ENCODE peak calls at places on chromosome 5, in five cellular contexts. N is HEK293T, D is left ventricle myocardium inferior, O is NCI-H1105 treated with DMSO at 0.1 percent for 48 hours, V is RPMI8226. B is an unnamed sample.

GRCh38 chr5:115774684-115775083 is 41.8 kb downstream of the CDO1 start:
- DNase-seq in N (no peak), D (peak; percentile 24), O (no peak), V (no peak), B (no peak)

GRCh38 chr5:109692011-109692410 is 2.3 kb downstream of the MAN2A1 start:
- DNase-seq in N (no peak), D (no peak), O (no peak), V (peak; percentile 43), B (no peak)

GRCh38 chr5:168273056-168273980 is 18.1 kb upstream of the WWC1 start:
- DNase-seq in N (no peak), D (no peak), O (peak; percentile 41), V (no peak), B (no peak)

GRCh38 chr5:154179846-154180710 is 10.5 kb upstream of the GALNT10 start:
- DNase-seq in N (peak; percentile 71), D (no peak), O (peak; percentile 67), V (peak; percentile 69), B (no peak)

GRCh38 chr5:170572453-170572852 is 68.6 kb downstream of the KCNIP1 start:
- DNase-seq in N (no peak), D (no peak), O (peak; percentile 0), V (peak; percentile 43), B (no peak)

GRCh38 chr5:57175586-57175985 is 1.7 kb downstream of the GPBP1 start:
- DNase-seq in N (no peak), D (no peak), O (no peak), V (peak; percentile 81), B (peak; percentile 29)

GRCh38 chr5:16178745-16179372 is 732 bp downstream of the MARCHF11 start:
- DNase-seq in N (peak; percentile 53), D (peak; percentile 77), O (peak; percentile 48), V (peak; percentile 33), B (no peak)

GRCh38 chr5:9712506-9713285 is 82.5 kb upstream of the TAS2R1 start:
- DNase-seq in N (no peak), D (no peak), O (no peak), V (no peak), B (no peak)

GRCh38 chr5:5480481-5481111 is 58.1 kb downstream of the ICE1 start:
- DNase-seq in N (no peak), D (no peak), O (no peak), V (no peak), B (no peak)

GRCh38 chr5:318341-318897 is 3.1 kb upstream of the AHRR start:
- DNase-seq in N (no peak), D (no peak), O (no peak), V (no peak), B (no peak)

GRCh38 chr5:93336330-93337110 is 244.5 kb downstream of the NR2F1-AS1 start:
- DNase-seq in N (no peak), D (no peak), O (no peak), V (no peak), B (no peak)

GRCh38 chr5:83430130-83431010 is 41.2 kb upstream of the VCAN start:
- DNase-seq in N (peak; percentile 71), D (peak; percentile 23), O (peak; percentile 25), V (peak; percentile 73), B (peak; percentile 11)